ENCODE peak calls at places on chromosome 1, in nine cellular contexts. T is pancreas, Z is activated gamma-delta T cell treated with Interleukin-2 at 50 U/mL for 16 hours, R is NCI-H1930, C is NCI-H1105, X is lower leg skin, V is anterior cingulate cortex, H is body of pancreas, J is naive B cell. L is an unnamed sample.

GRCh38 chr1:221961532-221962292 is 219.8 kb upstream of the DUSP10 start:
- DNase-seq in X (no peak), H (no peak), T (peak; percentile 23), R (no peak), J (no peak), C (no peak), Z (peak; percentile 43), V (no peak), L (peak; percentile 63)

GRCh38 chr1:205298191-205298994 is 23.2 kb downstream of the NUAK2 start:
- DNase-seq in X (no peak), C (no peak), T (peak; percentile 50), V (no peak), R (no peak), H (peak; percentile 57), J (no peak), Z (no peak), L (peak; percentile 95)

GRCh38 chr1:10451286-10451685 is 1.5 kb downstream of the CORT start:
- DNase-seq in H (no peak), V (no peak), C (no peak), T (no peak), J (no peak), X (no peak), Z (no peak), R (no peak), L (peak; percentile 55)

GRCh38 chr1:170707959-170708666 is 44.2 kb downstream of the PRRX1 start:
- DNase-seq in Z (no peak), C (no peak), X (no peak), V (no peak), J (no peak), T (no peak), R (no peak), H (no peak), L (peak; percentile 100)

GRCh38 chr1:228034954-228035837 is 28.4 kb downstream of the WNT3A start:
- DNase-seq in X (peak; percentile 63), V (no peak), H (no peak), R (no peak), J (no peak), C (no peak), T (no peak), Z (no peak), L (no peak)

GRCh38 chr1:85584264-85584781 is 3.8 kb downstream of the CCN1 start:
- DNase-seq in J (no peak), Z (no peak), X (no peak), C (no peak), H (no peak), V (no peak), R (no peak), T (no peak), L (peak; percentile 92)

GRCh38 chr1:203338335-203339036 is 12.4 kb downstream of the FMOD start:
- DNase-seq in T (peak; percentile 61), Z (peak; percentile 56), R (peak; percentile 23), C (peak; percentile 33), V (peak; percentile 38), J (peak; percentile 65), H (peak; percentile 52), X (peak; percentile 91), L (peak; percentile 65)

GRCh38 chr1:43671626-43672330 is 21.8 kb downstream of the KDM4A start:
- DNase-seq in V (no peak), J (no peak), H (no peak), T (no peak), C (no peak), X (no peak), R (no peak), Z (no peak), L (peak; percentile 88)

GRCh38 chr1:7253118-7253480 is 467.8 kb downstream of the CAMTA1 start:
- DNase-seq in C (no peak), X (peak; percentile 25), J (no peak), Z (no peak), R (no peak), H (no peak), T (no peak), V (no peak), L (peak; percentile 75)

GRCh38 chr1:150366416-150367296 is 2.7 kb downstream of the RPRD2 start:
- DNase-seq in C (no peak), H (no peak), J (no peak), V (no peak), X (peak; percentile 21), T (no peak), R (no peak), Z (no peak), L (peak; percentile 30)

GRCh38 chr1:93820554-93821411 is 58.2 kb downstream of the DNTTIP2 start:
- DNase-seq in R (no peak), Z (no peak), V (no peak), J (no peak), H (no peak), X (no peak), T (no peak), C (no peak), L (no peak)

GRCh38 chr1:96329121-96329520 is 392.5 kb upstream of the PTBP2 start:
- DNase-seq in T (no peak), C (no peak), H (no peak), X (no peak), Z (no peak), J (no peak), V (no peak), R (no peak), L (peak; percentile 45)

GRCh38 chr1:85201340-85202091 is 700 bp upstream of the SYDE2 start:
- DNase-seq in Z (peak; percentile 59), R (peak; percentile 15), J (peak; percentile 72), X (peak; percentile 93), T (peak; percentile 75), V (peak; percentile 14), H (peak; percentile 80), C (peak; percentile 38), L (peak; percentile 26)

GRCh38 chr1:206703647-206704046 is 18.9 kb downstream of the MAPKAPK2 start:
- DNase-seq in X (no peak), H (no peak), Z (peak; percentile 49), R (no peak), V (no peak), J (no peak), T (no peak), C (no peak), L (peak; percentile 68)

GRCh38 chr1:154809436-154810413 is 60.4 kb downstream of the KCNN3 start:
- DNase-seq in Z (no peak), V (no peak), R (no peak), C (no peak), H (no peak), X (no peak), J (no peak), T (no peak), L (peak; percentile 20)

GRCh38 chr1:213750231-213751063 is 237.3 kb upstream of the PROX1 start:
- DNase-seq in C (no peak), J (no peak), V (no peak), T (no peak), Z (no peak), H (peak; percentile 31), X (no peak), R (no peak), L (no peak)

GRCh38 chr1:10860218-10860617 is 63.8 kb upstream of the CASZ1 start:
- DNase-seq in V (no peak), H (no peak), J (no peak), T (no peak), X (no peak), R (no peak), Z (no peak), C (no peak), L (no peak)

GRCh38 chr1:27862671-27863551 is 9.4 kb upstream of the THEMIS2 start:
- DNase-seq in X (peak; percentile 90), H (no peak), J (peak; percentile 55), C (no peak), R (no peak), T (no peak), Z (no peak), V (no peak), L (peak; percentile 100)

GRCh38 chr1:56258395-56258794 is 321.0 kb downstream of the PLPP3 start:
- DNase-seq in T (no peak), Z (no peak), C (no peak), X (no peak), V (no peak), J (no peak), H (no peak), R (no peak), L (no peak)

GRCh38 chr1:239823852-239824251 is 267.8 kb upstream of the FMN2 start:
- DNase-seq in J (no peak), C (no peak), H (no peak), R (no peak), X (no peak), T (no peak), V (no peak), Z (no peak), L (no peak)

GRCh38 chr1:40930174-40930573 is 49.3 kb upstream of the CTPS1 start:
- DNase-seq in J (no peak), R (no peak), V (no peak), X (no peak), H (peak; percentile 67), T (peak; percentile 53), Z (no peak), C (no peak), L (no peak)

GRCh38 chr1:194447635-194448034 is 1261.2 kb upstream of the B3GALT2 start:
- DNase-seq in X (no peak), C (no peak), H (no peak), V (no peak), J (no peak), R (no peak), T (no peak), Z (no peak), L (no peak)

GRCh38 chr1:97581614-97582051 is 339.2 kb downstream of the DPYD start:
- DNase-seq in J (no peak), Z (no peak), T (no peak), X (no peak), H (no peak), R (no peak), V (no peak), C (no peak), L (peak; percentile 3)

GRCh38 chr1:46749921-46750404 is 31.0 kb upstream of the EFCAB14 start:
- DNase-seq in V (no peak), H (no peak), X (peak; percentile 92), C (no peak), R (no peak), J (no peak), Z (no peak), T (no peak), L (no peak)

GRCh38 chr1:235831148-235831547 is 35.6 kb downstream of the LYST start:
- DNase-seq in T (no peak), C (no peak), R (no peak), V (peak; percentile 2), J (no peak), Z (no peak), X (no peak), H (no peak), L (peak; percentile 79)

GRCh38 chr1:203197625-203198024 is 11.1 kb upstream of the CHI3L1 start:
- DNase-seq in C (no peak), H (no peak), Z (no peak), J (no peak), R (no peak), T (no peak), V (no peak), X (no peak), L (peak; percentile 84)

GRCh38 chr1:199311478-199312242 is 672.8 kb downstream of the PTPRC start:
- DNase-seq in R (no peak), J (no peak), H (no peak), T (no peak), Z (no peak), C (no peak), X (no peak), V (no peak), L (no peak)

GRCh38 chr1:36231191-36231590 is 6.9 kb downstream of the THRAP3 start:
- DNase-seq in T (no peak), J (no peak), V (no peak), X (peak; percentile 13), Z (no peak), H (no peak), C (no peak), R (no peak), L (no peak)

GRCh38 chr1:145918992-145919939 is 749 bp upstream of the PEX11B start:
- DNase-seq in V (peak; percentile 14), J (no peak), X (peak; percentile 93), C (no peak), H (peak; percentile 71), T (peak; percentile 70), Z (peak; percentile 12), R (no peak), L (peak; percentile 79)